ENCODE peak calls at places on chromosome 5, in six cellular contexts. S is HCT116, W is heart left ventricle, J is ovary, V is A549, G is stomach. Z is an unnamed sample. For H3K4me1, the result is how much of the 10 kb centered on the place peaks cover.

GRCh38 chr5:135445306-135445940 is 1.7 kb downstream of the DCANP1 start:
- DNase-seq in S (no peak), W (no peak), J (no peak), V (no peak), G (no peak), Z (no peak)

GRCh38 chr5:127410906-127411780 is 106.3 kb upstream of the PRRC1 start:
- DNase-seq in S (no peak), W (no peak), J (no peak), V (no peak), G (no peak), Z (no peak)

GRCh38 chr5:107893642-107894041 is 222.9 kb upstream of the EFNA5 start:
- DNase-seq in S (peak), W (no peak), J (no peak), V (no peak), G (no peak), Z (no peak)

GRCh38 chr5:93322970-93323369 is 258.0 kb downstream of the NR2F1-AS1 start:
- DNase-seq in S (no peak), W (no peak), J (no peak), V (no peak), G (no peak), Z (no peak)

GRCh38 chr5:147629196-147629595 is 119.3 kb upstream of the DPYSL3 start:
- DNase-seq in S (no peak), W (no peak), J (no peak), V (no peak), G (no peak), Z (no peak)

GRCh38 chr5:128084228-128085167 is 932 bp downstream of the SLC12A2 start:
- DNase-seq in S (no peak), W (peak), J (peak), V (no peak), G (peak), Z (peak)

GRCh38 chr5:41896230-41896629 is 7.9 kb upstream of the RIMOC1 start:
- DNase-seq in S (no peak), W (no peak), J (no peak), V (no peak), G (no peak), Z (no peak)

GRCh38 chr5:152058267-152058666 is 133.6 kb upstream of the GLRA1 start:
- DNase-seq in S (no peak), W (peak), J (no peak), V (no peak), G (no peak), Z (no peak)

GRCh38 chr5:93299596-93300308 is 281.3 kb downstream of the NR2F1-AS1 start:
- DNase-seq in S (no peak), W (no peak), J (no peak), V (no peak), G (no peak), Z (no peak)

GRCh38 chr5:88660947-88661869 is 221.8 kb downstream of the MEF2C start:
- DNase-seq in S (peak), W (no peak), J (peak), V (peak), G (no peak), Z (no peak)

GRCh38 chr5:88663793-88664216 is 219.2 kb downstream of the MEF2C start:
- DNase-seq in S (no peak), W (no peak), J (no peak), V (no peak), G (no peak), Z (no peak)

GRCh38 chr5:132481243-132482211 is 9.0 kb downstream of the IRF1 start:
- DNase-seq in S (no peak), W (no peak), J (no peak), V (no peak), G (no peak), Z (no peak)

GRCh38 chr5:130337179-130337888 is 433.1 kb downstream of the CHSY3 start:
- DNase-seq in S (no peak), W (no peak), J (no peak), V (peak), G (no peak), Z (no peak)

GRCh38 chr5:59767753-59768159 is 125.8 kb downstream of the PDE4D start:
- DNase-seq in S (no peak), W (no peak), J (no peak), V (no peak), G (no peak), Z (no peak)

GRCh38 chr5:171747061-171747859 is 38.4 kb upstream of the SMIM23 start:
- DNase-seq in S (no peak), W (no peak), J (no peak), V (no peak), G (no peak), Z (no peak)

GRCh38 chr5:57695179-57695578 is 212.6 kb upstream of the ACTBL2 start:
- DNase-seq in S (no peak), W (no peak), J (no peak), V (peak), G (no peak), Z (no peak)

GRCh38 chr5:147400836-147401235 is 109.0 kb downstream of the DPYSL3 start:
- DNase-seq in S (no peak), W (no peak), J (no peak), V (no peak), G (no peak), Z (no peak)

GRCh38 chr5:171162602-171163001 is 146.4 kb upstream of the TLX3 start:
- DNase-seq in S (peak), W (no peak), J (no peak), V (peak), G (no peak), Z (no peak)

GRCh38 chr5:74953961-74954720 is 88.0 kb upstream of the FAM169A start:
- DNase-seq in S (no peak), W (no peak), J (no peak), V (no peak), G (no peak), Z (no peak)

GRCh38 chr5:151189151-151189550 is 31.6 kb upstream of the ANXA6 start:
- DNase-seq in S (no peak), W (no peak), J (no peak), V (no peak), G (no peak), Z (no peak)

GRCh38 chr5:150323092-150323491 is 20.4 kb upstream of the ARSI start:
- DNase-seq in S (no peak), W (no peak), J (no peak), V (no peak), G (no peak), Z (no peak)

GRCh38 chr5:175576591-175576990 is 81.3 kb upstream of the HRH2 start:
- DNase-seq in S (no peak), W (no peak), J (no peak), V (no peak), G (no peak), Z (no peak)

GRCh38 chr5:39093351-39093749 is 19.2 kb upstream of the RICTOR start:
- DNase-seq in S (no peak), W (no peak), J (no peak), V (no peak), G (no peak), Z (no peak)

GRCh38 chr5:17317499-17317898 is 100.1 kb downstream of the BASP1 start:
- DNase-seq in S (no peak), W (no peak), J (no peak), V (no peak), G (no peak), Z (no peak)

GRCh38 chr5:148913985-148914421 is 87.6 kb downstream of the ADRB2 start:
- DNase-seq in S (no peak), W (no peak), J (no peak), V (peak), G (no peak), Z (no peak)

GRCh38 chr5:14011089-14012004 is 66.9 kb upstream of the DNAH5 start:
- DNase-seq in S (peak), W (peak), J (peak), V (peak), G (peak), Z (peak)
- TF ChIP-seq POLR2A in S (peak), W (peak), J (no peak), V (peak), G (no peak), Z (peak)

DNA sequence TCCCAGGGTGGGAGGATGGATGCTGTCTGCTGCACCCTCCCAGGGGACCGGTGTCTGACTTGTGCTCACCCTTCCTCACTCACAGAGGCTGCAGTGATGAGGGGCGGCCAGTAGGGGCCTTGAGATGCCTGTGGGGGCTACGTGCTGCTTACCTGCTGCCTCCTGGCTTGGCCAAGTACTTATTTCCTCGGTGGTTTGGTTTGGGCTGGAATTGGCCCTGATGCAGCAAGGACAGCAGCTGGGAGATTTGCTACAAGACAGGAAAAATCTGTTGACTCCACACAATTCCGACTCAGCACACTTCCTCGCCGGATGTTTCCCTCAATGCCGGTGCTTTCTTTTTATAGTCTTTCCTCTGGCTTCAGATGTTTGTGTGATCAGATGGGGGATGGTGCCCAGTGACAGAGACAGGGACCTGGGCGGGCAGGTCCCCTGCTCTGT is 6.6 kb downstream of the PCDH12 start:
- DNase-seq in S (no peak), W (peak), J (no peak), V (no peak), G (no peak), Z (no peak)
- TF ChIP-seq CTCF in S (no peak), W (peak), J (no peak), V (no peak), G (no peak), Z (no peak)

DNA sequence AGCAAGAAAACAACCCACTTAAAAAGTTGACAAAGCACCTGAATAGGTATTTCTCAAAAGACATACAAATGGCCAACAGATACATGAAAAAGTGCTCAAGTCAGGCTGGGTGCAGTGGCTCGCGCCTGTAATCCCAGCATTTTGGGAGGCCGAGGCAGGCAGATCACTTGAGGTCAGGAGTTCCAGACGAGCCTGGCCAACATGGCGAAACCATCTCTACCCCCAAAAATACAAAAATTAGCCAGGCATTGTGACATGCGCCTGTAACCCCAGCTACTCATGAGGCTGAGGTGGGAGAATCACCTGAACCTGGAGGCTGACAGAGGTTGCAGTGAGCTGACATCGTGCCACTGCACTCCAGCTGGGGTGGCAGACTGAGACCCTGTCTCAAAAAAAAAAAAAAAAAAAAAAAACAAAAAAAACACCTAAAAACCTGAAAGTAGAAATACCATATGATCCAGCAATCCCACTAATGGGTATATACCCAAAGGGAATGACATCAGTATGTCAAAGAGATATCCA is 101.7 kb downstream of the THBS4 start:
- DNase-seq in S (no peak), W (no peak), J (no peak), V (no peak), G (no peak), Z (no peak)
- H3K4me1 ChIP-seq in S (under half), W (under half), J (under half), V (under half), G (under half), Z (under half)

GRCh38 chr5:180803181-180804128 is 849 bp upstream of the MGAT1 start:
- DNase-seq in S (no peak), W (peak), J (peak), V (no peak), G (peak), Z (peak)
- TF ChIP-seq POLR2A in S (no peak), W (no peak), J (no peak), V (no peak), G (no peak), Z (peak)

DNA sequence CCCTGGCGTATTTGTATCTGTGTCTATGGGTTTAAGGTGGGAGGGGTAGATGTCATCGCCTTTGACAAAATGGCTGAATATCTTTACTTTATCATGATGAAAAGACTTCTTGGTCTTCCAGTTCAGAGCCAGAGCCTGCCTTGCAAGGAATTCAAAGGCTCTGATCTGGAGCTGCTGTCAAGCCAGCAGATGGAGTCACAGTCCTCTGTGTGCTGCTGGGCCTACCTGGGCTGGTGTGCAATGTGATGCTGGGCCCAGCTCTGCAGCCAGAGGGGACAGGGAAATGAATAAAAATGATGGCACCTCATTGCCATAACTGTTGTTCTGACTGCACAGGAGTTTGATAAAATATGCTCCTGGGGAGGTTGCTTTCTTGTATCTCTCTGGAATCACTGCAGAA is 20.2 kb upstream of the HSPA9 start:
- DNase-seq in S (no peak), W (no peak), J (no peak), V (no peak), G (no peak), Z (no peak)
- TF ChIP-seq CTCF in S (no peak), W (no peak), J (no peak), V (no peak), G (no peak), Z (no peak)

GRCh38 chr5:54835642-54836041 is 149.8 kb downstream of the ESM1 start:
- DNase-seq in S (no peak), W (no peak), J (no peak), V (no peak), G (no peak), Z (no peak)
- H3K4me1 ChIP-seq in S (under half), W (under half), J (under half), V (under half), G (under half), Z (under half)

DNA sequence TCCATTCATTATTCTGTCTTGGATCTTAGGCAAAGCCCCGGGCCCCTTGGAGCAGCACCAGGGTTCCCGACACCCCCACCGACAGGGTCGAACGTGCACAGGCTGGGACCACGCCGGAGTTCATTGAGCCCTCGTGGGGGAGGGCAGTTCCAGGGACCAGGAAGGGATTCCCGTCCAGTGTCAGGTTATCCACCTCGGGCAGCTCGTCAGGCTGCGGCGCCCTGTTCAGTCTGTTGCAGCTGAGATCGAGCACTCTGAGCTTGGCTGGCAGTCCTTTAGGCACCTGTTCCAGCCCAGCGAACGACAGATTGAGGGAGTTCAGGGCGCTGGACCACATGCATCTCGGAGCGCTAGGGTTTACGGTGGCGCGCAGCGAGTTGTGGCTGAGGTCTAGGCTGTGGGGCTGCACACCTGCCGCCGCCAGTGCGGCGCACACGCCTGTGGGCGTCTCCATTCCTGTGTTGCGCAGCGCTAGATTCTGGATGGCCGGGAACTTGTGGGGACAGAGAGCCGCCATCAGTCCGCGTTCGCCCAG is 1.1 kb downstream of the CD14 start:
- DNase-seq in S (no peak), W (no peak), J (no peak), V (no peak), G (no peak), Z (peak)
- TF ChIP-seq POLR2A in S (no peak), W (no peak), J (no peak), V (no peak), G (no peak), Z (peak)